ENCODE peak calls at places on chromosome 18, in six cellular contexts. V is GM23338, P is cardiac muscle cell, H is mammary epithelial cell, G is tibial artery, W is thoracic aorta. C is an unnamed sample.

GRCh38 chr18:49878996-49879585 is 65.8 kb upstream of the ACAA2 start:
- DNase-seq in V (no peak), P (peak; percentile 61), H (no peak), G (no peak), W (no peak), C (no peak)

GRCh38 chr18:76405761-76406356 is 89.2 kb downstream of the ZNF516 start:
- DNase-seq in V (peak; percentile 81), P (peak; percentile 66), H (peak; percentile 27), G (no peak), W (peak; percentile 51), C (peak; percentile 72)

GRCh38 chr18:31275722-31276463 is 42.1 kb upstream of the DSG1 start:
- DNase-seq in V (no peak), P (peak; percentile 22), H (peak; percentile 70), G (no peak), W (no peak), C (no peak)

GRCh38 chr18:23365602-23366001 is 87.5 kb upstream of the RIOK3 start:
- DNase-seq in V (no peak), P (peak; percentile 61), H (no peak), G (no peak), W (no peak), C (no peak)

GRCh38 chr18:8051388-8051787 is 484.3 kb downstream of the PTPRM start:
- DNase-seq in V (no peak), P (peak; percentile 58), H (no peak), G (no peak), W (no peak), C (no peak)

GRCh38 chr18:41936471-41937134 is 18.4 kb upstream of the PIK3C3 start:
- DNase-seq in V (no peak), P (no peak), H (no peak), G (no peak), W (no peak), C (no peak)

GRCh38 chr18:10406172-10406663 is 48.2 kb upstream of the APCDD1 start:
- DNase-seq in V (peak; percentile 18), P (no peak), H (no peak), G (no peak), W (no peak), C (no peak)

GRCh38 chr18:31577195-31577594 is 14.5 kb upstream of the TTR start:
- DNase-seq in V (no peak), P (no peak), H (no peak), G (no peak), W (no peak), C (no peak)

GRCh38 chr18:79048245-79048632 is 21.0 kb upstream of the ATP9B start:
- DNase-seq in V (no peak), P (no peak), H (no peak), G (no peak), W (no peak), C (no peak)

GRCh38 chr18:37265382-37265781 is 300.2 kb downstream of the CELF4 start:
- DNase-seq in V (no peak), P (no peak), H (no peak), G (no peak), W (no peak), C (no peak)

GRCh38 chr18:58732471-58732870 is 61.2 kb downstream of the MALT1 start:
- DNase-seq in V (no peak), P (no peak), H (no peak), G (no peak), W (no peak), C (no peak)

GRCh38 chr18:11989966-11990380 is 8.7 kb downstream of the IMPA2 start:
- DNase-seq in V (peak; percentile 41), P (no peak), H (no peak), G (no peak), W (no peak), C (no peak)

GRCh38 chr18:25786778-25787177 is 303.6 kb downstream of the SS18 start:
- DNase-seq in V (no peak), P (peak; percentile 59), H (peak; percentile 79), G (no peak), W (no peak), C (no peak)

GRCh38 chr18:76420888-76421287 is 74.2 kb downstream of the ZNF516 start:
- DNase-seq in V (no peak), P (no peak), H (no peak), G (no peak), W (no peak), C (no peak)

GRCh38 chr18:62759704-62760402 is 44.5 kb downstream of the PHLPP1 start:
- DNase-seq in V (peak; percentile 61), P (peak; percentile 24), H (peak; percentile 64), G (no peak), W (no peak), C (no peak)

GRCh38 chr18:65352183-65352582 is 398.6 kb upstream of the CDH7 start:
- DNase-seq in V (no peak), P (no peak), H (no peak), G (no peak), W (no peak), C (no peak)

GRCh38 chr18:74796928-74797576 is 199.4 kb downstream of the ZNF407 start:
- DNase-seq in V (no peak), P (peak; percentile 50), H (peak; percentile 38), G (no peak), W (no peak), C (no peak)

GRCh38 chr18:49664086-49664890 is 102.4 kb downstream of the LIPG start:
- DNase-seq in V (peak; percentile 54), P (peak; percentile 37), H (no peak), G (no peak), W (no peak), C (no peak)

GRCh38 chr18:22452226-22452668 is 34.5 kb upstream of the CTAGE1 start:
- DNase-seq in V (no peak), P (no peak), H (no peak), G (no peak), W (no peak), C (no peak)

GRCh38 chr18:79863161-79863945 is 65.6 kb downstream of the KCNG2 start:
- DNase-seq in V (peak; percentile 30), P (no peak), H (no peak), G (peak; percentile 51), W (no peak), C (no peak)

GRCh38 chr18:55588876-55589595 is 1.0 kb upstream of the TCF4 start:
- DNase-seq in V (no peak), P (peak; percentile 50), H (peak; percentile 10), G (no peak), W (no peak), C (no peak)

GRCh38 chr18:77433076-77433475 is 183.4 kb downstream of the GALR1 start:
- DNase-seq in V (no peak), P (no peak), H (no peak), G (no peak), W (no peak), C (no peak)

GRCh38 chr18:62829936-62830335 is 114.6 kb downstream of the PHLPP1 start:
- DNase-seq in V (no peak), P (no peak), H (no peak), G (no peak), W (no peak), C (no peak)

GRCh38 chr18:22451796-22452195 is 34.1 kb upstream of the CTAGE1 start:
- DNase-seq in V (peak; percentile 65), P (no peak), H (no peak), G (no peak), W (no peak), C (no peak)

GRCh38 chr18:62386616-62387015 is 61.5 kb downstream of the TNFRSF11A start:
- DNase-seq in V (no peak), P (no peak), H (no peak), G (no peak), W (no peak), C (no peak)

GRCh38 chr18:62325806-62326645 is 916 bp downstream of the TNFRSF11A start:
- DNase-seq in V (peak; percentile 59), P (no peak), H (peak; percentile 17), G (no peak), W (no peak), C (no peak)

GRCh38 chr18:2337552-2338141 is 233.7 kb downstream of the METTL4 start:
- DNase-seq in V (peak; percentile 74), P (peak; percentile 29), H (peak; percentile 15), G (no peak), W (no peak), C (no peak)

GRCh38 chr18:28792404-28793103 is 615.6 kb upstream of the CDH2 start:
- DNase-seq in V (no peak), P (no peak), H (peak; percentile 33), G (no peak), W (no peak), C (no peak)
- H3K27ac ChIP-seq in V (no peak overlapping the region), P (no peak overlapping the region), H (peak overlapping the region; percentile 53), G (no peak overlapping the region), W (no peak overlapping the region), C (no peak overlapping the region)

GRCh38 chr18:34710430-34711386 is 610 bp downstream of the DTNA start:
- DNase-seq in V (no peak), P (peak; percentile 74), H (no peak), G (no peak), W (no peak), C (no peak)
- H3K4me3 ChIP-seq in V (no peak overlapping the region), P (no peak overlapping the region), H (peak overlapping the region; percentile 5), G (peak overlapping the region; percentile 24), W (peak overlapping the region; percentile 22), C (peak overlapping the region; percentile 52)

GRCh38 chr18:48639772-48640432 is 101.1 kb downstream of the CTIF start:
- DNase-seq in V (peak; percentile 51), P (no peak), H (peak; percentile 43), G (peak; percentile 50), W (no peak), C (no peak)
- TF ChIP-seq CTCF in V (peak; percentile 67), P (peak; percentile 42), H (peak; percentile 32), G (peak; percentile 26), W (peak; percentile 20), C (no peak)

GRCh38 chr18:45245036-45245638 is 370.1 kb upstream of the SLC14A2 start:
- DNase-seq in V (no peak), P (no peak), H (no peak), G (no peak), W (no peak), C (no peak)
- H3K27ac ChIP-seq in V (no peak overlapping the region), P (no peak overlapping the region), H (no peak overlapping the region), G (peak overlapping the region; percentile 76), W (no peak overlapping the region), C (peak overlapping the region; percentile 22)